ENCODE peak calls at places on chromosomes 11 and 22, in eight cellular contexts. D, X, Q, W, I, E, P and L are unnamed samples.

GRCh38 chr11:834371-835316 is 1.9 kb downstream of the CD151 start:
- DNase-seq in Q (no peak), E (no peak), W (no peak), X (no peak), I (peak), D (no peak), P (peak), L (no peak)

GRCh38 chr11:75938543-75938942 is 123.5 kb downstream of the UVRAG start:
- DNase-seq in W (no peak), P (no peak), I (no peak), Q (no peak), X (no peak), E (no peak), D (no peak), L (no peak)

GRCh38 chr11:20990447-20990846 is 321.1 kb downstream of the NELL1 start:
- DNase-seq in X (no peak), D (no peak), W (no peak), Q (no peak), P (no peak), I (no peak), E (no peak), L (no peak)

GRCh38 chr22:49903322-49904039 is 14.8 kb downstream of the ALG12 start:
- DNase-seq in D (no peak), W (no peak), I (no peak), P (no peak), E (no peak), Q (peak), X (no peak), L (peak)

GRCh38 chr11:43904737-43905515 is 24.3 kb downstream of the ALKBH3 start:
- DNase-seq in W (no peak), E (no peak), P (no peak), D (no peak), X (no peak), I (peak), Q (no peak), L (no peak)

GRCh38 chr11:46920709-46921108 is 2.4 kb upstream of the LRP4 start:
- DNase-seq in I (no peak), E (no peak), P (peak), Q (no peak), X (no peak), W (no peak), D (no peak), L (no peak)

GRCh38 chr11:206002-206384 is 1.2 kb downstream of the BET1L start:
- DNase-seq in X (no peak), W (no peak), I (no peak), Q (no peak), D (no peak), E (no peak), P (no peak), L (no peak)

GRCh38 chr11:96113100-96113710 is 189.3 kb upstream of the MTMR2 start:
- DNase-seq in E (no peak), W (no peak), P (no peak), X (no peak), I (no peak), Q (no peak), D (no peak), L (no peak)

GRCh38 chr11:108319541-108320145 is 96.8 kb downstream of the ATM start:
- DNase-seq in W (no peak), P (no peak), D (no peak), X (no peak), E (no peak), Q (no peak), I (no peak), L (no peak)

GRCh38 chr22:21797444-21798221 is 62.0 kb upstream of the YPEL1 start:
- DNase-seq in I (no peak), D (no peak), X (no peak), E (no peak), W (no peak), P (no peak), Q (no peak), L (no peak)

GRCh38 chr11:20248345-20248744 is 88.1 kb upstream of the DBX1 start:
- DNase-seq in D (no peak), W (no peak), P (no peak), Q (no peak), E (no peak), I (no peak), X (no peak), L (no peak)